ENCODE peak calls at places on chromosomes 7 and 10, in ten cellular contexts. S is right lobe of liver, U is AG04449, W is foreskin fibroblast, Z is heart right ventricle, V is ascending aorta, A is Calu3, K is AG09309, I is pancreas, C is OCI-LY7. Q is an unnamed sample.
A peak's percentile ranks its signal among the peaks of the same experiment; 100 is the strongest.

GRCh38 chr7:155001756-155002410 is 1.0 kb downstream of the PAXIP1 start:
- DNase-seq in S (no peak), A (peak; percentile 18), I (no peak), C (peak; percentile 27), K (no peak), Z (no peak), U (no peak), W (no peak), V (no peak), Q (no peak)

GRCh38 chr7:80622531-80622930 is 15.9 kb upstream of the CD36 start:
- DNase-seq in K (peak; percentile 17), U (no peak), Z (no peak), W (peak; percentile 32), V (no peak), I (no peak), C (no peak), S (no peak), A (no peak), Q (no peak)

GRCh38 chr10:3780056-3780765 is 4.8 kb downstream of the KLF6 start:
- DNase-seq in K (no peak), Z (no peak), I (no peak), C (no peak), S (no peak), W (no peak), A (no peak), U (no peak), V (no peak), Q (no peak)

GRCh38 chr7:94301024-94301588 is 93.6 kb upstream of the COL1A2 start:
- DNase-seq in Z (peak; percentile 65), I (peak; percentile 76), W (peak; percentile 98), S (peak; percentile 45), U (no peak), C (no peak), K (peak; percentile 89), A (peak; percentile 68), V (peak; percentile 43), Q (peak; percentile 68)

GRCh38 chr7:84589012-84589411 is 394.4 kb upstream of the SEMA3A start:
- DNase-seq in U (no peak), I (no peak), S (no peak), V (no peak), C (no peak), W (no peak), A (no peak), Z (no peak), K (no peak), Q (no peak)

GRCh38 chr7:27367179-27367929 is 124.8 kb downstream of the EVX1 start:
- DNase-seq in S (no peak), Z (no peak), K (no peak), U (no peak), A (no peak), V (no peak), I (no peak), C (no peak), W (no peak), Q (no peak)

GRCh38 chr7:142854505-142855400 is at the start of gene EPHB6:
- DNase-seq in A (peak; percentile 79), V (no peak), C (peak; percentile 38), Z (peak; percentile 84), K (no peak), I (peak; percentile 88), U (no peak), S (peak; percentile 89), W (peak; percentile 40), Q (peak; percentile 92)

GRCh38 chr7:51150193-51150592 is 166.4 kb downstream of the COBL start:
- DNase-seq in S (no peak), U (no peak), I (no peak), K (no peak), C (no peak), V (no peak), W (no peak), A (no peak), Z (no peak), Q (no peak)

GRCh38 chr7:55288070-55288824 is 76.9 kb upstream of the LANCL2 start:
- DNase-seq in A (no peak), W (peak; percentile 13), C (no peak), U (no peak), Z (no peak), S (no peak), I (no peak), K (no peak), V (no peak), Q (no peak)

GRCh38 chr10:125012851-125013528 is 71.1 kb downstream of the ZRANB1 start:
- DNase-seq in K (no peak), C (no peak), I (no peak), V (no peak), Z (no peak), S (no peak), A (no peak), U (no peak), W (no peak), Q (no peak)

GRCh38 chr10:47450442-47450841 is 33.5 kb downstream of the ANXA8 start:
- DNase-seq in I (no peak), V (no peak), A (no peak), Z (no peak), S (no peak), W (no peak), K (no peak), C (no peak), U (no peak), Q (peak; percentile 47)

GRCh38 chr7:20596653-20597052 is 18.8 kb upstream of the ABCB5 start:
- DNase-seq in S (no peak), U (peak; percentile 12), C (no peak), I (no peak), A (no peak), K (peak; percentile 21), W (peak; percentile 66), Z (no peak), V (no peak), Q (no peak)

GRCh38 chr7:24340727-24341126 is 56.7 kb downstream of the NPY start:
- DNase-seq in W (no peak), A (no peak), U (no peak), K (no peak), V (no peak), S (no peak), C (no peak), I (no peak), Z (no peak), Q (no peak)

GRCh38 chr7:24341677-24342076 is 57.7 kb downstream of the NPY start:
- DNase-seq in I (no peak), K (no peak), Z (no peak), A (no peak), W (no peak), U (no peak), V (no peak), C (no peak), S (no peak), Q (no peak)

GRCh38 chr7:24346129-24346528 is 62.1 kb downstream of the NPY start:
- DNase-seq in V (no peak), S (no peak), W (no peak), C (no peak), Z (no peak), A (no peak), I (no peak), K (no peak), U (no peak), Q (no peak)

GRCh38 chr7:24346716-24347115 is 62.7 kb downstream of the NPY start:
- DNase-seq in V (no peak), W (no peak), U (no peak), C (no peak), K (no peak), A (no peak), S (no peak), Z (no peak), I (no peak), Q (no peak)

GRCh38 chr7:24343614-24344013 is 59.6 kb downstream of the NPY start:
- DNase-seq in U (no peak), Z (no peak), C (no peak), A (no peak), I (no peak), K (no peak), W (no peak), V (no peak), S (no peak), Q (no peak)
- TF ChIP-seq CTCF in U (no peak), Z (no peak), C (peak; percentile 10), A (no peak), I (no peak), K (no peak), W (no peak), V (no peak), S (no peak), Q (no peak)

DNA sequence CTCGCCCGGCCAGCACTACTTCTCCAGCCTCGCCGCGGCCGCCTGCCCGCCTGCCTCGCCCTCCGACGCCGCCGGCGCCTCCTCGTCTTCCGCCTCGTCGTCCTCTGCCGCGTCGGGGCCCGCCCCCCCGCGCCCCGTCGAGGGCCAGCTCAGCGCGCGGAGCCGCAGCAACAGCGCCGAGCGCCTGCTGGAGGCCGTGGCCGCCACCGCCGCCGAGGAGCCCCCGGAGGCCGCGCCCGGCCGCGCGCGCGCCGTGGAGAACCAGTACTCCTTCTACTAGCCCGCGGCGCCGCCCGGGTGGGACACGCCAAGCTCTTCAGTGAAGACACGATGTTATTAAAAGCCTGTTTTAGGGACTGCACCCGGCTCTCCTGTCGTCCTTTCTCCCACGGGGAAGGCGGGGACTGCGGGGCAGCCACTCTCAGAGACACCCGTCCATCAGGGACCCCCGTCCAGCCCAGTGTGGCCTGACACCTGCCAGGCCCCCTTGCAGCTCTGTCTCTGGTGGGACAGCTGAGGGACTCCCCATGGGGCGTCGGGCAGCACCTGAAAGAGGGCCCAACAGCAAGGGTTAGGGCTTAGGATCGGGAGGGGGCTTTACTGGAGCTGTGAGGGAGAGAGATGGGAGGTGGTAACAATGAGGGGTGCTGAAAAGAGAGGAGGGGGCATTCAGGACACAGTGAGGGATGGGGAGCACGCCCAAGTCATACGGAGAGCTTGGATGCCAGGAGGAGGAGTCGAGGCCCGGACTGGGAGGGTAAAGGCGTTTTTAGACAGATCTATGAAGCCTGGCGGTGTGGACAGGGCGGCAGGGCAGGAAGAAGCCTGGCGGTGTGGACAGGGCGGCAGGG is 34.7 kb downstream of the SPDYE6 start:
- DNase-seq in Z (no peak), A (no peak), S (no peak), K (no peak), W (no peak), C (no peak), I (no peak), U (no peak), V (no peak), Q (no peak)
- TF ChIP-seq CTCF in Z (peak; percentile 8), A (no peak), S (no peak), K (no peak), W (no peak), C (no peak), I (no peak), U (no peak), V (no peak), Q (no peak)

DNA sequence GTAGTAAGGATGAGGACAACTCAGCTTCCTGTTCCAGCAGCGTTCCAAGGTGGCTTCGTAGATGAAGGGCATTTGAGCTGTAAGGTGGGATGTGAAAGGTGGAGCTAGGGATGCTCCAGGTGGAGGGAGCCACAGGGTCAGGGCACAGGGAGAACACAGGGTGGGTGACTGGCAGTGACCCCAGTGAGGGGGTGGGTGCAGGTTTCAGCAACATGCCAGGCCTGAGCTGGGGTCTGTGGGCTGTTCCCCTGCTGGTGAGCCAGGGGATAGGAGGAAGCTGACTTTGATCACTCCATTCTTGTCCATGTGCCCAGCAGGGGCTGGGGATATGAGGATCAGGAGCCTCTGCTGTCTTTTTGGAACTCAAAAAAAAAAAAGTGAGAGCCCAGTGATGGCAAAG is 33.2 kb downstream of the CDH23 start:
- DNase-seq in C (no peak), K (no peak), W (no peak), Z (no peak), I (no peak), V (no peak), U (no peak), A (no peak), S (no peak), Q (no peak)
- TF ChIP-seq CTCF in C (peak; percentile 46), K (no peak), W (no peak), Z (no peak), I (no peak), V (no peak), U (no peak), A (peak; percentile 41), S (no peak), Q (peak; percentile 20)

GRCh38 chr7:40047661-40048060 is 86.8 kb downstream of the MPLKIP start:
- DNase-seq in I (no peak), C (peak; percentile 32), A (no peak), V (no peak), W (no peak), K (no peak), S (no peak), Z (no peak), U (no peak), Q (no peak)
- TF ChIP-seq CTCF in I (no peak), C (peak; percentile 71), A (peak; percentile 38), V (no peak), W (peak; percentile 6), K (peak; percentile 9), S (peak; percentile 33), Z (peak; percentile 5), U (no peak), Q (peak; percentile 69)

Q was measured in chondrocyte.